ENCODE peak calls at places on chromosomes 11 and 22, in four cellular contexts. L is body of pancreas, Y is adrenal gland, R is vagina. O is an unnamed sample.

GRCh38 chr22:47089796-47090460 is 327.5 kb downstream of the TBC1D22A start:
- DNase-seq in L (no peak), Y (no peak), R (peak), O (no peak)

GRCh38 chr22:28589102-28589501 is 90.5 kb downstream of the TTC28 start:
- DNase-seq in R (no peak), L (no peak), Y (no peak), O (no peak)

GRCh38 chr22:32801436-32802290 is at the start of gene TIMP3:
- DNase-seq in R (no peak), L (peak), Y (peak), O (peak)

GRCh38 chr22:37818397-37819099 is 4.6 kb upstream of the GALR3 start:
- DNase-seq in L (peak), Y (peak), R (no peak), O (peak)

GRCh38 chr11:133886029-133886428 is 40.7 kb upstream of the SPATA19 start:
- DNase-seq in L (no peak), R (peak), Y (no peak), O (no peak)

GRCh38 chr11:103281301-103281700 is 172.1 kb downstream of the DYNC2H1 start:
- DNase-seq in L (no peak), Y (no peak), R (no peak), O (no peak)

GRCh38 chr11:91081440-91082088 is 858.7 kb upstream of the CHORDC1 start:
- DNase-seq in L (no peak), Y (peak), R (no peak), O (peak)

GRCh38 chr11:66313321-66314185 is 3.3 kb downstream of the CD248 start:
- DNase-seq in L (no peak), R (no peak), Y (no peak), O (peak)

GRCh38 chr11:128494418-128495332 is 92.7 kb downstream of the ETS1 start:
- DNase-seq in R (no peak), L (no peak), Y (no peak), O (no peak)

GRCh38 chr11:59173964-59174663 is 2.2 kb downstream of the DTX4 start:
- DNase-seq in Y (no peak), R (no peak), L (peak), O (no peak)

GRCh38 chr11:59172345-59173079 is 580 bp downstream of the DTX4 start:
- DNase-seq in L (peak), R (no peak), Y (no peak), O (no peak)

GRCh38 chr11:59171508-59172322 is at the start of gene DTX4:
- DNase-seq in L (peak), R (peak), Y (peak), O (peak)

GRCh38 chr11:59174664-59175033 is 2.7 kb downstream of the DTX4 start:
- DNase-seq in R (no peak), Y (no peak), L (no peak), O (no peak)

DNA sequence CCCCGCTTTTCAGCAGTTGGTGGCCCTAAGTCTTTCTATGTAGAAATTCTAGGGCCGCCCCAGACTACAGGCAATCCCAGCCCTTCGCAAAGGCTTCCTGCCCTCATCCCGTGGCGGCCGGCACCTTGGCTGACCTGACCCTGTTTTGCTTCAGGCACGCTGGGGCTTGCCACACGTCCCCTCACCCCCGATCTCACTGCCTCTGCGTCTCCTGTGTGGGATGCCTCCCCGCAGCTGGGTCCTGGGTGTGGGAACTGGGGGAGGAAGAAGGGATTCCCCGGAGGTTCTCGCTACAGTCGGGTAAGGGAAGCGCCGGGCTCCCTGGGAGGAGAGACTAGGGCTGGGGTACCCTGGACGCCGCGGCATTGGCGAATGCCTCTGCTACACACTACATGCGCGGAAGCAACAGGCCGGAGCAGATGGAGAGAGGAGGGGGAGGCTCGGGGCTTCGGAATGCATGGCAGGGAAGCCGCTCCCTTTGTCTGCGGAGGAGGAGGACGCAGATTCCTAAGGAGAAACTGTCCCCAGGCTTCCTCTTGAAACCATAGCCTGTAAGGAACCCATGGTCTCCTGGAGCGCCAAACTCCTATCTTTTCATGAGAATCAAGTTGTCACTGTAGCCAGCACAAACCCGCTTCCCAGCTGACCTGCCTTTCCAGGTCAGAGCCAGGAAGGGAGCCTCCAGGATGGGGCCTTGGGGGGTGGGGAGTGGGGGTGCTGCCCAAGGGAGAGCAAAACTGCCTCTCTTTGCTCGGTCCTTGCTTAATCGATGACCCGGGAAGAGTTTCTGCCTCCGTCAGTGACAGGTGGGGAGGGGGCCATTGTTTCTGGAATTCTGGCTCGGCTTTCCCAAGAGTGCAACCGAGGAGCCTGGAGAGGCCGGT is 1.4 kb downstream of the DTX4 start:
- DNase-seq in L (peak), Y (no peak), R (no peak), O (peak)
- TF ChIP-seq POLR2A in L (no peak), Y (no peak), R (no peak), O (no peak)

GRCh38 chr11:110297726-110298297 is 1.4 kb upstream of the RDX start:
- DNase-seq in Y (no peak), L (no peak), R (no peak), O (no peak)
- TF ChIP-seq POLR2A in Y (no peak), L (no peak), R (no peak), O (no peak)

GRCh38 chr11:119584193-119585037 is 144.6 kb downstream of the NECTIN1 start:
- DNase-seq in Y (no peak), L (peak), R (no peak), O (peak)
- TF ChIP-seq POLR2A in Y (no peak), L (no peak), R (no peak), O (no peak)

DNA sequence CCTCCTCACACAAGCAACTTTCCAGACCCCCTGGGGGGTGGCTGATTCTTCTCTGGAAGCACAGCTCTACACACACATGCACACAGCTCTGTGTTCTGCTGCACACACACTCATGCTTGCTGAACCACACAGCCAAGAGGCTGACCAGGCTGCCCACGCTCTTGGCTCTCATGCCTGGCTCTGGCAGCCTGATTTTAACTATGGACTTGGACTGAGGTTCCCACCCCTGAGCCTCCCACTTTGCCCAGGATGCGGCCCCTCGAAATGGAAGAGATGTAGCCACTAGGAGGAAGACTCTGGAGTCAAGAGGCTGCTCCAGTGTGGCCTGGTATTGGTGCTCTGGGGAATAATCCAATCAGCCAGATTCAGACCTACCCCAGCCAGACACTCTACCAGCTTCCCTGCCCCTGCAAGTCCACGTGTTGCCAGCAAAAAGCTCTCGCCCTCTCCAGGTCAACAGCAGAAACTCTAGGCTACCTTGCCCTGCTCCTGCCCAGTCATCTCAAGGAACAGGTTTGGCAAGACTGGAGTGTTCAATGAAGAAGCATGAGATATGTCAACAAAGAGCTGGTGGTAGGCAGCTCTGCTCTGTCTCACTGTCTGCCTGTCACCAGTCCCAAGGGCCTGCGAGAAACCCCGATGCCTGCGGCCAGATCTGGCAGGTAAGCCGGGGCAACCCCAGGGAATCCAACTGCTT is 8.8 kb upstream of the CASTOR1 start:
- DNase-seq in L (peak), R (no peak), Y (no peak), O (no peak)
- TF ChIP-seq POLR2A in L (no peak), R (no peak), Y (no peak), O (no peak)

GRCh38 chr11:114259124-114259526 is 37.1 kb upstream of the NNMT start:
- DNase-seq in Y (no peak), L (peak), R (no peak), O (peak)
- TF ChIP-seq POLR2A in Y (no peak), L (no peak), R (no peak), O (no peak)

DNA sequence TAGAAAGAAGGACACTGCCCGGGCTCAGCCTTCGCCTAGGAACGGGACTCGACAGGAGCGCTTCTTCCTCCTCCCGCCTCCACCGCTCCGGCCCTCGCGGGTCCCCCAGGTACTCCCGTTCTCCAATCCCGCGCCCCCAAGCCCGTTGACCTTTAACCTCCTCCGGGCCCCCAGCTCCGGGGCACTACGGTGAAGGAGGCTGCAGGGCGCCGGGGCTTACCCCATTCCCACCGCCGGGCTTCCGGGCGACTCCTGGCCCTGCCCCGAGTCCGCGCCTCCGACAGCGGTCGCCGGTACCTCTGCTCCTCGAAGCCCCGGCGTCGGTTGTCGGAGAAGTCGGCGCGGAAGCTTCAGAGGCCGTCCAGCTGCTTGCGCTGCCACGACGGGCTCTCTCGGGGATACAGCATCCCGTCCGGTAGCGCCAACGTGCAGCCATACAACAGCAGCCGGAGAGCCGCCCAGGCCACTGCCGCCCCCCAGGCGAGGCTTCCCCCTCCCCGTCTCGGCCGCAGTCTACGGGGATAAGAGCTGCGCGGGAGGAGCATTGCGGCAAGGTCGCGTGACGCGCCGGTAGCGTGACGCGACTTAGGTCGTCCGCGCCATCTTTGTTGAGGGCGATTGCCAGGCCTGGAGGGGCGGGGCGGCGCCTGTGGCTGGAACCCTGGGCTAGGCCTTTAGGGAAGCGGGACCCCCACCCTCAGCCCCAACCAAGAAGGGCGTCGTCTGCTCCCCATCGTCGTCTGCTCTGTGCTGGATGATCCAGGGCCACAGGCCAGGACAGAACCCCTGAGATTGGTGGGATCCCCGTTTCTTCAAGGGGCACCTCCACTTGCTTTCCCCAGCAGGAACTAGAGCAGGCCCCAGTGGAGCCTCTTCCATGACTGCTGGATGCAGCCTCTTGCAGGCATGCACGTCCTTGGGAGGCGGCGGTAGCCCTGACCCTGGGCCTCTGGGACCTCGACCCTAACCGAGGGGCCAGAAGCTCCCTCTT is 26.3 kb downstream of the RGL4 start:
- DNase-seq in L (peak), R (no peak), Y (peak), O (peak)
- TF ChIP-seq POLR2A in L (peak), R (peak), Y (peak), O (peak)

DNA sequence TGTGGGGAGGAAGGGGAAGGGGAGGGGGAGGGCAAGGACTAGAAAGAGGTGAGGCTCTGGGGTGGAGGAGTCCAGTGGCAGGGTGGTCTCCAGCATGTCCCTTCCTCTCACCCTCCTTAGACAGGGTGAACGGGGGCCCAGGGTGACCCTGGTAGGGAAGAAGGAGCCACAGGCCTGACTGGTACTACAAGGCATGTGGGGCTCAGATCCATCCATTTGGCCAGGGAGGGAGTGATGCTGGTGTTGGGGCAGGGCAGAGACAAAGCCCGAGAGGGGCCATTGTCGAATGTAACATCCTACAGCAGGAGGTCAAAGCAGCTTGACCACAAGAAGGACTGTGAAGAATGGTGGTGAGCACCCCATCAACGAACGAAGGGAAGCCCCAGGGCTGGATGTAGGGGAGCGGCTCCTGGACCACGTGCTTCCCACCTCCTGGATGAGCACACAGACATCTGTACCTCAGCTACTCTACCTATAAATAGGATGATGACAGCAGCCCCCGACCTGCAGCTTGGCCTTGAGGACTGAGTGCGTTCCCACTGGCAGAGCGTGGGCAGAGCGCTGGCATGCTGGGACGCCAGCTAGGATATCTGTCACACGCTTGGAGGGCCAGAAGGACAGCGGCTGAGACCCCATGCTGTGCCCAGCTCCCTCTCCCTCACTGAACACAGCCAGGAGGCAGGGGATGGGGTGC is 69.2 kb upstream of the SHISAL1 start:
- DNase-seq in L (no peak), R (no peak), Y (peak), O (peak)
- TF ChIP-seq POLR2A in L (no peak), R (no peak), Y (no peak), O (no peak)

GRCh38 chr11:10930961-10931760 is 73.3 kb upstream of the ZBED5 start:
- DNase-seq in L (peak), Y (peak), R (peak), O (peak)
- TF ChIP-seq POLR2A in L (no peak), Y (no peak), R (peak), O (no peak)